ENCODE peak calls at places on chromosome 20, in five cellular contexts. D, E, K, O and V are unnamed samples.

GRCh38 chr20:40805592-40805991 is 116.6 kb upstream of the MAFB start:
- DNase-seq in K (no peak), D (no peak), E (no peak), O (no peak), V (no peak)

GRCh38 chr20:63791497-63792156 is 39.4 kb downstream of the ZBTB46 start:
- DNase-seq in K (no peak), O (no peak), E (no peak), D (no peak), V (no peak)

GRCh38 chr20:7926323-7926722 is 13.9 kb downstream of the HAO1 start:
- DNase-seq in K (no peak), E (no peak), D (no peak), O (no peak), V (no peak)

GRCh38 chr20:63357921-63358905 is 2.9 kb downstream of the CHRNA4 start:
- DNase-seq in K (no peak), E (no peak), D (no peak), O (no peak), V (no peak)

GRCh38 chr20:45917790-45918141 is 5.8 kb upstream of the PLTP start:
- DNase-seq in D (no peak), K (no peak), O (peak; percentile 49), E (no peak), V (no peak)

GRCh38 chr20:1535420-1536175 is 21.9 kb downstream of the SIRPD start:
- DNase-seq in K (no peak), O (no peak), E (no peak), D (no peak), V (no peak)

GRCh38 chr20:57128051-57128757 is 138.2 kb downstream of the BMP7 start:
- DNase-seq in K (no peak), E (no peak), D (no peak), O (no peak), V (no peak)

GRCh38 chr20:48283470-48284110 is 498.3 kb upstream of the SULF2 start:
- DNase-seq in D (peak; percentile 38), K (peak; percentile 83), O (no peak), E (no peak), V (no peak)

GRCh38 chr20:43187476-43188233 is 2.1 kb downstream of the PTPRT start:
- DNase-seq in K (peak; percentile 80), D (peak; percentile 52), E (peak; percentile 16), O (peak; percentile 74), V (peak; percentile 9)

GRCh38 chr20:42041000-42041565 is 422.9 kb upstream of the CHD6 start:
- DNase-seq in K (no peak), E (no peak), D (no peak), O (no peak), V (no peak)

GRCh38 chr20:8932192-8933150 is 136.4 kb upstream of the PLCB4 start:
- DNase-seq in E (no peak), D (no peak), O (no peak), K (no peak), V (peak; percentile 37)

GRCh38 chr20:47220161-47220582 is 136.3 kb downstream of the ZMYND8 start:
- DNase-seq in E (peak; percentile 15), K (no peak), O (peak; percentile 49), D (no peak), V (no peak)

GRCh38 chr20:8933391-8933807 is 135.5 kb upstream of the PLCB4 start:
- DNase-seq in E (no peak), D (no peak), K (no peak), O (no peak), V (no peak)

GRCh38 chr20:60137657-60138245 is 179.5 kb downstream of the CDH26 start:
- DNase-seq in E (no peak), D (no peak), K (no peak), O (no peak), V (no peak)

GRCh38 chr20:62269378-62269777 is 31.1 kb downstream of the OSBPL2 start:
- DNase-seq in E (no peak), K (no peak), O (no peak), D (no peak), V (no peak)